ENCODE peak calls at places on chromosomes 11 and 22, in seven cellular contexts. One of them, this sample, is unnamed.

GRCh38 chr22:38219644-38220043 is 17.9 kb downstream of the MAFF start:
- DNase-seq in NCI-H1092 treated with DMSO at 0.1 percent for 48 hours: no peak
- DNase-seq in psoas muscle: no peak
- DNase-seq in NCI-H2081 treated with DMSO at 0.1 percent for 48 hours: no peak
- DNase-seq in activated T-cell treated with anti-CD3 and anti-CD28 coated beads for 1 hour: no peak
- DNase-seq in nucleus accumbens: no peak
- DNase-seq in cardiac fibroblast: no peak
- DNase-seq in this sample: no peak

GRCh38 chr11:69293087-69293486 is 868 bp upstream of the MYEOV start:
- DNase-seq in NCI-H1092 treated with DMSO at 0.1 percent for 48 hours: no peak
- DNase-seq in psoas muscle: peak
- DNase-seq in NCI-H2081 treated with DMSO at 0.1 percent for 48 hours: no peak
- DNase-seq in activated T-cell treated with anti-CD3 and anti-CD28 coated beads for 1 hour: no peak
- DNase-seq in nucleus accumbens: no peak
- DNase-seq in cardiac fibroblast: no peak
- DNase-seq in this sample: no peak

GRCh38 chr11:70908223-70908622 is 344.2 kb downstream of the SHANK2 start:
- DNase-seq in NCI-H1092 treated with DMSO at 0.1 percent for 48 hours: no peak
- DNase-seq in psoas muscle: no peak
- DNase-seq in NCI-H2081 treated with DMSO at 0.1 percent for 48 hours: no peak
- DNase-seq in activated T-cell treated with anti-CD3 and anti-CD28 coated beads for 1 hour: no peak
- DNase-seq in nucleus accumbens: no peak
- DNase-seq in cardiac fibroblast: no peak
- DNase-seq in this sample: no peak

GRCh38 chr11:12403995-12404345 is 26.6 kb downstream of the PARVA start:
- DNase-seq in NCI-H1092 treated with DMSO at 0.1 percent for 48 hours: no peak
- DNase-seq in psoas muscle: no peak
- DNase-seq in NCI-H2081 treated with DMSO at 0.1 percent for 48 hours: no peak
- DNase-seq in activated T-cell treated with anti-CD3 and anti-CD28 coated beads for 1 hour: no peak
- DNase-seq in nucleus accumbens: no peak
- DNase-seq in cardiac fibroblast: no peak
- DNase-seq in this sample: no peak

GRCh38 chr11:23865341-23865975 is 631.4 kb upstream of the LUZP2 start:
- DNase-seq in NCI-H1092 treated with DMSO at 0.1 percent for 48 hours: no peak
- DNase-seq in psoas muscle: no peak
- DNase-seq in NCI-H2081 treated with DMSO at 0.1 percent for 48 hours: no peak
- DNase-seq in activated T-cell treated with anti-CD3 and anti-CD28 coated beads for 1 hour: no peak
- DNase-seq in nucleus accumbens: no peak
- DNase-seq in cardiac fibroblast: no peak
- DNase-seq in this sample: no peak

GRCh38 chr22:37278261-37278660 is 4.0 kb upstream of the CYTH4 start:
- DNase-seq in NCI-H1092 treated with DMSO at 0.1 percent for 48 hours: no peak
- DNase-seq in psoas muscle: no peak
- DNase-seq in NCI-H2081 treated with DMSO at 0.1 percent for 48 hours: no peak
- DNase-seq in activated T-cell treated with anti-CD3 and anti-CD28 coated beads for 1 hour: no peak
- DNase-seq in nucleus accumbens: no peak
- DNase-seq in cardiac fibroblast: no peak
- DNase-seq in this sample: no peak

GRCh38 chr11:10398525-10398924 is 56.5 kb upstream of the AMPD3 start:
- DNase-seq in NCI-H1092 treated with DMSO at 0.1 percent for 48 hours: no peak
- DNase-seq in psoas muscle: no peak
- DNase-seq in NCI-H2081 treated with DMSO at 0.1 percent for 48 hours: no peak
- DNase-seq in activated T-cell treated with anti-CD3 and anti-CD28 coated beads for 1 hour: no peak
- DNase-seq in nucleus accumbens: no peak
- DNase-seq in cardiac fibroblast: no peak
- DNase-seq in this sample: no peak

GRCh38 chr11:94131363-94132115 is 2.9 kb downstream of the PANX1 start:
- DNase-seq in NCI-H1092 treated with DMSO at 0.1 percent for 48 hours: no peak
- DNase-seq in psoas muscle: no peak
- DNase-seq in NCI-H2081 treated with DMSO at 0.1 percent for 48 hours: no peak
- DNase-seq in activated T-cell treated with anti-CD3 and anti-CD28 coated beads for 1 hour: no peak
- DNase-seq in nucleus accumbens: no peak
- DNase-seq in cardiac fibroblast: peak
- DNase-seq in this sample: no peak

GRCh38 chr11:17915500-17916143 is 97.2 kb downstream of the SERGEF start:
- DNase-seq in NCI-H1092 treated with DMSO at 0.1 percent for 48 hours: no peak
- DNase-seq in psoas muscle: peak
- DNase-seq in NCI-H2081 treated with DMSO at 0.1 percent for 48 hours: no peak
- DNase-seq in activated T-cell treated with anti-CD3 and anti-CD28 coated beads for 1 hour: no peak
- DNase-seq in nucleus accumbens: no peak
- DNase-seq in cardiac fibroblast: no peak
- DNase-seq in this sample: no peak

GRCh38 chr11:128328955-128329551 is 258.3 kb downstream of the ETS1 start:
- DNase-seq in NCI-H1092 treated with DMSO at 0.1 percent for 48 hours: no peak
- DNase-seq in psoas muscle: no peak
- DNase-seq in NCI-H2081 treated with DMSO at 0.1 percent for 48 hours: no peak
- DNase-seq in activated T-cell treated with anti-CD3 and anti-CD28 coated beads for 1 hour: no peak
- DNase-seq in nucleus accumbens: no peak
- DNase-seq in cardiac fibroblast: peak
- DNase-seq in this sample: no peak

GRCh38 chr11:74009675-74010305 is 905 bp upstream of the UCP3 start:
- DNase-seq in NCI-H1092 treated with DMSO at 0.1 percent for 48 hours: no peak
- DNase-seq in psoas muscle: no peak
- DNase-seq in NCI-H2081 treated with DMSO at 0.1 percent for 48 hours: no peak
- DNase-seq in activated T-cell treated with anti-CD3 and anti-CD28 coated beads for 1 hour: no peak
- DNase-seq in nucleus accumbens: no peak
- DNase-seq in cardiac fibroblast: no peak
- DNase-seq in this sample: no peak

GRCh38 chr11:95487391-95487790 is 256.4 kb upstream of the SESN3 start:
- DNase-seq in NCI-H1092 treated with DMSO at 0.1 percent for 48 hours: no peak
- DNase-seq in psoas muscle: no peak
- DNase-seq in NCI-H2081 treated with DMSO at 0.1 percent for 48 hours: no peak
- DNase-seq in activated T-cell treated with anti-CD3 and anti-CD28 coated beads for 1 hour: no peak
- DNase-seq in nucleus accumbens: no peak
- DNase-seq in cardiac fibroblast: no peak
- DNase-seq in this sample: peak

GRCh38 chr22:46030241-46030880 is 53.4 kb upstream of the WNT7B start:
- DNase-seq in NCI-H1092 treated with DMSO at 0.1 percent for 48 hours: no peak
- DNase-seq in psoas muscle: no peak
- DNase-seq in NCI-H2081 treated with DMSO at 0.1 percent for 48 hours: no peak
- DNase-seq in activated T-cell treated with anti-CD3 and anti-CD28 coated beads for 1 hour: no peak
- DNase-seq in nucleus accumbens: no peak
- DNase-seq in cardiac fibroblast: no peak
- DNase-seq in this sample: no peak

GRCh38 chr11:86559311-86559945 is 113.0 kb downstream of the ME3 start:
- DNase-seq in NCI-H1092 treated with DMSO at 0.1 percent for 48 hours: no peak
- DNase-seq in psoas muscle: peak
- DNase-seq in NCI-H2081 treated with DMSO at 0.1 percent for 48 hours: no peak
- DNase-seq in activated T-cell treated with anti-CD3 and anti-CD28 coated beads for 1 hour: no peak
- DNase-seq in nucleus accumbens: no peak
- DNase-seq in cardiac fibroblast: peak
- DNase-seq in this sample: no peak

GRCh38 chr22:30195245-30196140 is 51.1 kb downstream of the LIF start:
- DNase-seq in NCI-H1092 treated with DMSO at 0.1 percent for 48 hours: no peak
- DNase-seq in psoas muscle: no peak
- DNase-seq in NCI-H2081 treated with DMSO at 0.1 percent for 48 hours: no peak
- DNase-seq in activated T-cell treated with anti-CD3 and anti-CD28 coated beads for 1 hour: no peak
- DNase-seq in nucleus accumbens: no peak
- DNase-seq in cardiac fibroblast: no peak
- DNase-seq in this sample: no peak

GRCh38 chr11:93188726-93189125 is 9.1 kb downstream of the SLC36A4 start:
- DNase-seq in NCI-H1092 treated with DMSO at 0.1 percent for 48 hours: no peak
- DNase-seq in psoas muscle: no peak
- DNase-seq in NCI-H2081 treated with DMSO at 0.1 percent for 48 hours: no peak
- DNase-seq in activated T-cell treated with anti-CD3 and anti-CD28 coated beads for 1 hour: no peak
- DNase-seq in nucleus accumbens: no peak
- DNase-seq in cardiac fibroblast: no peak
- DNase-seq in this sample: no peak

GRCh38 chr22:44671742-44672141 is 30.3 kb upstream of the PRR5 start:
- DNase-seq in NCI-H1092 treated with DMSO at 0.1 percent for 48 hours: no peak
- DNase-seq in psoas muscle: peak
- DNase-seq in NCI-H2081 treated with DMSO at 0.1 percent for 48 hours: no peak
- DNase-seq in activated T-cell treated with anti-CD3 and anti-CD28 coated beads for 1 hour: no peak
- DNase-seq in nucleus accumbens: no peak
- DNase-seq in cardiac fibroblast: peak
- DNase-seq in this sample: no peak

GRCh38 chr11:83119216-83119615 is 37.7 kb upstream of the PCF11 start:
- DNase-seq in NCI-H1092 treated with DMSO at 0.1 percent for 48 hours: no peak
- DNase-seq in psoas muscle: no peak
- DNase-seq in NCI-H2081 treated with DMSO at 0.1 percent for 48 hours: no peak
- DNase-seq in activated T-cell treated with anti-CD3 and anti-CD28 coated beads for 1 hour: no peak
- DNase-seq in nucleus accumbens: no peak
- DNase-seq in cardiac fibroblast: no peak
- DNase-seq in this sample: no peak

GRCh38 chr11:45332486-45332934 is 46.4 kb upstream of the SYT13 start:
- DNase-seq in NCI-H1092 treated with DMSO at 0.1 percent for 48 hours: peak
- DNase-seq in psoas muscle: no peak
- DNase-seq in NCI-H2081 treated with DMSO at 0.1 percent for 48 hours: no peak
- DNase-seq in activated T-cell treated with anti-CD3 and anti-CD28 coated beads for 1 hour: peak
- DNase-seq in nucleus accumbens: no peak
- DNase-seq in cardiac fibroblast: peak
- DNase-seq in this sample: no peak

GRCh38 chr11:75768112-75768908 is at the start of gene DGAT2:
- DNase-seq in NCI-H1092 treated with DMSO at 0.1 percent for 48 hours: peak
- DNase-seq in psoas muscle: peak
- DNase-seq in NCI-H2081 treated with DMSO at 0.1 percent for 48 hours: peak
- DNase-seq in activated T-cell treated with anti-CD3 and anti-CD28 coated beads for 1 hour: peak
- DNase-seq in nucleus accumbens: peak
- DNase-seq in cardiac fibroblast: peak
- DNase-seq in this sample: peak

GRCh38 chr22:37161442-37161841 is 11.7 kb upstream of the IL2RB start:
- DNase-seq in NCI-H1092 treated with DMSO at 0.1 percent for 48 hours: no peak
- DNase-seq in psoas muscle: peak
- DNase-seq in NCI-H2081 treated with DMSO at 0.1 percent for 48 hours: no peak
- DNase-seq in activated T-cell treated with anti-CD3 and anti-CD28 coated beads for 1 hour: no peak
- DNase-seq in nucleus accumbens: no peak
- DNase-seq in cardiac fibroblast: no peak
- DNase-seq in this sample: no peak

GRCh38 chr22:46422896-46423295 is 87.4 kb downstream of the TRMU start:
- DNase-seq in NCI-H1092 treated with DMSO at 0.1 percent for 48 hours: no peak
- DNase-seq in psoas muscle: no peak
- DNase-seq in NCI-H2081 treated with DMSO at 0.1 percent for 48 hours: no peak
- DNase-seq in activated T-cell treated with anti-CD3 and anti-CD28 coated beads for 1 hour: no peak
- DNase-seq in nucleus accumbens: no peak
- DNase-seq in cardiac fibroblast: no peak
- DNase-seq in this sample: no peak

GRCh38 chr11:27420217-27420616 is 52.4 kb downstream of the LGR4 start:
- DNase-seq in NCI-H1092 treated with DMSO at 0.1 percent for 48 hours: no peak
- DNase-seq in psoas muscle: no peak
- DNase-seq in NCI-H2081 treated with DMSO at 0.1 percent for 48 hours: no peak
- DNase-seq in activated T-cell treated with anti-CD3 and anti-CD28 coated beads for 1 hour: no peak
- DNase-seq in nucleus accumbens: no peak
- DNase-seq in cardiac fibroblast: no peak
- DNase-seq in this sample: no peak

GRCh38 chr11:126311464-126312291 is 7.8 kb downstream of the DCPS start:
- DNase-seq in NCI-H1092 treated with DMSO at 0.1 percent for 48 hours: no peak
- DNase-seq in psoas muscle: no peak
- DNase-seq in NCI-H2081 treated with DMSO at 0.1 percent for 48 hours: no peak
- DNase-seq in activated T-cell treated with anti-CD3 and anti-CD28 coated beads for 1 hour: no peak
- DNase-seq in nucleus accumbens: no peak
- DNase-seq in cardiac fibroblast: no peak
- DNase-seq in this sample: no peak

GRCh38 chr11:101618691-101619090 is 34.9 kb upstream of the TRPC6 start:
- DNase-seq in NCI-H1092 treated with DMSO at 0.1 percent for 48 hours: no peak
- DNase-seq in psoas muscle: no peak
- DNase-seq in NCI-H2081 treated with DMSO at 0.1 percent for 48 hours: no peak
- DNase-seq in activated T-cell treated with anti-CD3 and anti-CD28 coated beads for 1 hour: no peak
- DNase-seq in nucleus accumbens: no peak
- DNase-seq in cardiac fibroblast: no peak
- DNase-seq in this sample: no peak

GRCh38 chr11:108289699-108290098 is 66.8 kb downstream of the ATM start:
- DNase-seq in NCI-H1092 treated with DMSO at 0.1 percent for 48 hours: no peak
- DNase-seq in psoas muscle: no peak
- DNase-seq in NCI-H2081 treated with DMSO at 0.1 percent for 48 hours: no peak
- DNase-seq in activated T-cell treated with anti-CD3 and anti-CD28 coated beads for 1 hour: no peak
- DNase-seq in nucleus accumbens: no peak
- DNase-seq in cardiac fibroblast: no peak
- DNase-seq in this sample: no peak

GRCh38 chr11:44630511-44631210 is 65.2 kb downstream of the CD82 start:
- DNase-seq in NCI-H1092 treated with DMSO at 0.1 percent for 48 hours: no peak
- DNase-seq in psoas muscle: no peak
- DNase-seq in NCI-H2081 treated with DMSO at 0.1 percent for 48 hours: no peak
- DNase-seq in activated T-cell treated with anti-CD3 and anti-CD28 coated beads for 1 hour: no peak
- DNase-seq in nucleus accumbens: no peak
- DNase-seq in cardiac fibroblast: no peak
- DNase-seq in this sample: no peak

GRCh38 chr11:131370090-131370751 is at the start of gene NTM:
- DNase-seq in NCI-H1092 treated with DMSO at 0.1 percent for 48 hours: no peak
- DNase-seq in psoas muscle: peak
- DNase-seq in NCI-H2081 treated with DMSO at 0.1 percent for 48 hours: no peak
- DNase-seq in activated T-cell treated with anti-CD3 and anti-CD28 coated beads for 1 hour: no peak
- DNase-seq in nucleus accumbens: peak
- DNase-seq in cardiac fibroblast: peak
- DNase-seq in this sample: no peak

GRCh38 chr11:23590909-23591308 is 730.6 kb upstream of the CCDC179 start:
- DNase-seq in NCI-H1092 treated with DMSO at 0.1 percent for 48 hours: no peak
- DNase-seq in psoas muscle: no peak
- DNase-seq in NCI-H2081 treated with DMSO at 0.1 percent for 48 hours: no peak
- DNase-seq in activated T-cell treated with anti-CD3 and anti-CD28 coated beads for 1 hour: no peak
- DNase-seq in nucleus accumbens: no peak
- DNase-seq in cardiac fibroblast: no peak
- DNase-seq in this sample: no peak

GRCh38 chr22:26781591-26781990 is 124.2 kb downstream of the MIAT start:
- DNase-seq in NCI-H1092 treated with DMSO at 0.1 percent for 48 hours: no peak
- DNase-seq in psoas muscle: no peak
- DNase-seq in NCI-H2081 treated with DMSO at 0.1 percent for 48 hours: no peak
- DNase-seq in activated T-cell treated with anti-CD3 and anti-CD28 coated beads for 1 hour: no peak
- DNase-seq in nucleus accumbens: no peak
- DNase-seq in cardiac fibroblast: no peak
- DNase-seq in this sample: no peak

GRCh38 chr11:69828276-69828970 is 9.2 kb upstream of the FGF3 start:
- DNase-seq in NCI-H1092 treated with DMSO at 0.1 percent for 48 hours: no peak
- DNase-seq in psoas muscle: peak
- DNase-seq in NCI-H2081 treated with DMSO at 0.1 percent for 48 hours: no peak
- DNase-seq in activated T-cell treated with anti-CD3 and anti-CD28 coated beads for 1 hour: no peak
- DNase-seq in nucleus accumbens: no peak
- DNase-seq in cardiac fibroblast: no peak
- DNase-seq in this sample: no peak

GRCh38 chr11:7219457-7219856 is 32.2 kb upstream of the SYT9 start:
- DNase-seq in NCI-H1092 treated with DMSO at 0.1 percent for 48 hours: no peak
- DNase-seq in psoas muscle: no peak
- DNase-seq in NCI-H2081 treated with DMSO at 0.1 percent for 48 hours: no peak
- DNase-seq in activated T-cell treated with anti-CD3 and anti-CD28 coated beads for 1 hour: no peak
- DNase-seq in nucleus accumbens: no peak
- DNase-seq in cardiac fibroblast: no peak
- DNase-seq in this sample: no peak